ENCODE peak calls at places on chromosome 22, in nine cellular contexts. One of them, this sample, is unnamed.

GRCh38 chr22:19762315-19763140 is 1.9 kb downstream of the TBX1 start:
- DNase-seq in AG04450: no peak
- DNase-seq in epithelial cell of proximal tubule: no peak
- DNase-seq in fibroblast of lung: no peak
- DNase-seq in endothelial cell: no peak
- DNase-seq in H9: no peak
- DNase-seq in heart left ventricle: no peak
- DNase-seq in A673: no peak
- DNase-seq in Peyer's patch: no peak
- DNase-seq in this sample: peak

GRCh38 chr22:27123880-27124279 is 466.5 kb downstream of the MIAT start:
- DNase-seq in AG04450: no peak
- DNase-seq in epithelial cell of proximal tubule: no peak
- DNase-seq in fibroblast of lung: no peak
- DNase-seq in endothelial cell: no peak
- DNase-seq in H9: no peak
- DNase-seq in heart left ventricle: no peak
- DNase-seq in A673: no peak
- DNase-seq in Peyer's patch: no peak
- DNase-seq in this sample: no peak

GRCh38 chr22:39527481-39527961 is 5.0 kb downstream of the RPS19BP1 start:
- DNase-seq in AG04450: no peak
- DNase-seq in epithelial cell of proximal tubule: no peak
- DNase-seq in fibroblast of lung: no peak
- DNase-seq in endothelial cell: no peak
- DNase-seq in H9: peak
- DNase-seq in heart left ventricle: no peak
- DNase-seq in A673: no peak
- DNase-seq in Peyer's patch: peak
- DNase-seq in this sample: peak

GRCh38 chr22:19419464-19420178 is 11.9 kb downstream of the HIRA start:
- DNase-seq in AG04450: no peak
- DNase-seq in epithelial cell of proximal tubule: no peak
- DNase-seq in fibroblast of lung: no peak
- DNase-seq in endothelial cell: no peak
- DNase-seq in H9: no peak
- DNase-seq in heart left ventricle: no peak
- DNase-seq in A673: no peak
- DNase-seq in Peyer's patch: no peak
- DNase-seq in this sample: no peak

GRCh38 chr22:38696606-38697005 is 4.1 kb downstream of the JOSD1 start:
- DNase-seq in AG04450: no peak
- DNase-seq in epithelial cell of proximal tubule: no peak
- DNase-seq in fibroblast of lung: peak
- DNase-seq in endothelial cell: no peak
- DNase-seq in H9: no peak
- DNase-seq in heart left ventricle: no peak
- DNase-seq in A673: no peak
- DNase-seq in Peyer's patch: peak
- DNase-seq in this sample: peak

GRCh38 chr22:49724893-49725489 is 102.7 kb downstream of the BRD1 start:
- DNase-seq in AG04450: no peak
- DNase-seq in epithelial cell of proximal tubule: no peak
- DNase-seq in fibroblast of lung: peak
- DNase-seq in endothelial cell: peak
- DNase-seq in H9: peak
- DNase-seq in heart left ventricle: peak
- DNase-seq in A673: peak
- DNase-seq in Peyer's patch: peak
- DNase-seq in this sample: no peak

GRCh38 chr22:22242488-22242887 is 2.1 kb upstream of the VPREB1 start:
- DNase-seq in AG04450: no peak
- DNase-seq in epithelial cell of proximal tubule: no peak
- DNase-seq in fibroblast of lung: no peak
- DNase-seq in endothelial cell: no peak
- DNase-seq in H9: no peak
- DNase-seq in heart left ventricle: no peak
- DNase-seq in A673: no peak
- DNase-seq in Peyer's patch: no peak
- DNase-seq in this sample: no peak

GRCh38 chr22:30183861-30184278 is 62.7 kb downstream of the LIF start:
- DNase-seq in AG04450: no peak
- DNase-seq in epithelial cell of proximal tubule: no peak
- DNase-seq in fibroblast of lung: peak
- DNase-seq in endothelial cell: no peak
- DNase-seq in H9: no peak
- DNase-seq in heart left ventricle: no peak
- DNase-seq in A673: no peak
- DNase-seq in Peyer's patch: no peak
- DNase-seq in this sample: no peak

GRCh38 chr22:27513021-27513420 is 288.5 kb downstream of the MN1 start:
- DNase-seq in AG04450: no peak
- DNase-seq in epithelial cell of proximal tubule: no peak
- DNase-seq in fibroblast of lung: no peak
- DNase-seq in endothelial cell: no peak
- DNase-seq in H9: no peak
- DNase-seq in heart left ventricle: no peak
- DNase-seq in A673: no peak
- DNase-seq in Peyer's patch: no peak
- DNase-seq in this sample: peak

GRCh38 chr22:21068681-21069276 is 23.0 kb downstream of the LRRC74B start:
- DNase-seq in AG04450: no peak
- DNase-seq in epithelial cell of proximal tubule: no peak
- DNase-seq in fibroblast of lung: no peak
- DNase-seq in endothelial cell: no peak
- DNase-seq in H9: no peak
- DNase-seq in heart left ventricle: no peak
- DNase-seq in A673: no peak
- DNase-seq in Peyer's patch: peak
- DNase-seq in this sample: no peak

GRCh38 chr22:29121124-29121523 is 48.3 kb downstream of the KREMEN1 start:
- DNase-seq in AG04450: no peak
- DNase-seq in epithelial cell of proximal tubule: no peak
- DNase-seq in fibroblast of lung: no peak
- DNase-seq in endothelial cell: no peak
- DNase-seq in H9: no peak
- DNase-seq in heart left ventricle: no peak
- DNase-seq in A673: no peak
- DNase-seq in Peyer's patch: no peak
- DNase-seq in this sample: peak

GRCh38 chr22:36510966-36511881 is 4.4 kb upstream of the FOXRED2 start:
- DNase-seq in AG04450: peak
- DNase-seq in epithelial cell of proximal tubule: no peak
- DNase-seq in fibroblast of lung: peak
- DNase-seq in endothelial cell: peak
- DNase-seq in H9: peak
- DNase-seq in heart left ventricle: no peak
- DNase-seq in A673: peak
- DNase-seq in Peyer's patch: peak
- DNase-seq in this sample: peak

GRCh38 chr22:36323182-36323854 is 64.4 kb downstream of the MYH9 start:
- DNase-seq in AG04450: no peak
- DNase-seq in epithelial cell of proximal tubule: no peak
- DNase-seq in fibroblast of lung: peak
- DNase-seq in endothelial cell: no peak
- DNase-seq in H9: no peak
- DNase-seq in heart left ventricle: peak
- DNase-seq in A673: peak
- DNase-seq in Peyer's patch: peak
- DNase-seq in this sample: no peak

GRCh38 chr22:50699001-50699753 is 26.6 kb downstream of the SHANK3 start:
- DNase-seq in AG04450: no peak
- DNase-seq in epithelial cell of proximal tubule: no peak
- DNase-seq in fibroblast of lung: no peak
- DNase-seq in endothelial cell: no peak
- DNase-seq in H9: no peak
- DNase-seq in heart left ventricle: no peak
- DNase-seq in A673: no peak
- DNase-seq in Peyer's patch: no peak
- DNase-seq in this sample: no peak

GRCh38 chr22:44379817-44380560 is 67.2 kb upstream of the SHISAL1 start:
- DNase-seq in AG04450: no peak
- DNase-seq in epithelial cell of proximal tubule: no peak
- DNase-seq in fibroblast of lung: no peak
- DNase-seq in endothelial cell: no peak
- DNase-seq in H9: no peak
- DNase-seq in heart left ventricle: no peak
- DNase-seq in A673: no peak
- DNase-seq in Peyer's patch: no peak
- DNase-seq in this sample: no peak

GRCh38 chr22:39488563-39489083 is 13.5 kb upstream of the MIEF1 start:
- DNase-seq in AG04450: no peak
- DNase-seq in epithelial cell of proximal tubule: no peak
- DNase-seq in fibroblast of lung: no peak
- DNase-seq in endothelial cell: no peak
- DNase-seq in H9: no peak
- DNase-seq in heart left ventricle: no peak
- DNase-seq in A673: no peak
- DNase-seq in Peyer's patch: no peak
- DNase-seq in this sample: no peak

GRCh38 chr22:36197601-36198146 is 3.9 kb downstream of the APOL4 start:
- DNase-seq in AG04450: no peak
- DNase-seq in epithelial cell of proximal tubule: no peak
- DNase-seq in fibroblast of lung: no peak
- DNase-seq in endothelial cell: peak
- DNase-seq in H9: no peak
- DNase-seq in heart left ventricle: no peak
- DNase-seq in A673: no peak
- DNase-seq in Peyer's patch: no peak
- DNase-seq in this sample: no peak

DNA sequence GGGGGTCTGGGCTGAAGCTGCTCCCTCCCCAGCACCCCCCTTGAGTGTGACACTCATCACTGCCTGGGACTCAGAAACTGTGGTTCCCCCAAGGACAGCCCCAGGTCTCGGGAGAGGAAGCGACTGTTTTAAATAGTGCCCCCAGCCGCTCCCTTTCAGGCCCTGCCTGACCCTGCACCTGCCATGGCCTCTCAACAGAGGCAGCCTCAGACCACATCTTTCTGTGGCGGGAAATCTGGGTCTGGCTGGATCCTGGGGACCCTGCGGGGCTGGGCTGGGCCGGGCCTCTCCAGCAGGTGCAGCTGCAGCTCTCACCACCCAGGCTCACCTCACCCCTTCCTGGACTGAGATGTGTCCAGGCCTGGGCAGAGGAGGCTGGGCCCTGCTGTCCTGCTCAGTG is 3.7 kb upstream of the IGLL1 start:
- DNase-seq in AG04450: no peak
- DNase-seq in epithelial cell of proximal tubule: no peak
- DNase-seq in fibroblast of lung: no peak
- DNase-seq in endothelial cell: no peak
- DNase-seq in H9: no peak
- DNase-seq in heart left ventricle: no peak
- DNase-seq in A673: no peak
- DNase-seq in Peyer's patch: no peak
- DNase-seq in this sample: no peak
- TF ChIP-seq CTCF in AG04450: no peak
- TF ChIP-seq CTCF in epithelial cell of proximal tubule: no peak
- TF ChIP-seq CTCF in fibroblast of lung: no peak
- TF ChIP-seq CTCF in endothelial cell: no peak
- TF ChIP-seq CTCF in H9: no peak
- TF ChIP-seq CTCF in heart left ventricle: no peak
- TF ChIP-seq CTCF in A673: no peak
- TF ChIP-seq CTCF in Peyer's patch: no peak
- TF ChIP-seq CTCF in this sample: no peak

GRCh38 chr22:31243339-31244043 is 31.4 kb downstream of the LIMK2 start:
- DNase-seq in AG04450: no peak
- DNase-seq in epithelial cell of proximal tubule: no peak
- DNase-seq in fibroblast of lung: no peak
- DNase-seq in endothelial cell: no peak
- DNase-seq in H9: no peak
- DNase-seq in heart left ventricle: no peak
- DNase-seq in A673: no peak
- DNase-seq in Peyer's patch: no peak
- DNase-seq in this sample: peak
- TF ChIP-seq CTCF in AG04450: no peak
- TF ChIP-seq CTCF in epithelial cell of proximal tubule: no peak
- TF ChIP-seq CTCF in fibroblast of lung: no peak
- TF ChIP-seq CTCF in endothelial cell: no peak
- TF ChIP-seq CTCF in H9: no peak
- TF ChIP-seq CTCF in heart left ventricle: no peak
- TF ChIP-seq CTCF in A673: no peak
- TF ChIP-seq CTCF in Peyer's patch: no peak
- TF ChIP-seq CTCF in this sample: no peak

GRCh38 chr22:25764270-25765015 is 22.5 kb downstream of the MYO18B start:
- DNase-seq in AG04450: no peak
- DNase-seq in epithelial cell of proximal tubule: no peak
- DNase-seq in fibroblast of lung: no peak
- DNase-seq in endothelial cell: no peak
- DNase-seq in H9: peak
- DNase-seq in heart left ventricle: no peak
- DNase-seq in A673: no peak
- DNase-seq in Peyer's patch: no peak
- DNase-seq in this sample: no peak
- TF ChIP-seq CTCF in AG04450: no peak
- TF ChIP-seq CTCF in epithelial cell of proximal tubule: no peak
- TF ChIP-seq CTCF in fibroblast of lung: no peak
- TF ChIP-seq CTCF in endothelial cell: no peak
- TF ChIP-seq CTCF in H9: peak
- TF ChIP-seq CTCF in heart left ventricle: no peak
- TF ChIP-seq CTCF in A673: peak
- TF ChIP-seq CTCF in Peyer's patch: no peak
- TF ChIP-seq CTCF in this sample: peak

DNA sequence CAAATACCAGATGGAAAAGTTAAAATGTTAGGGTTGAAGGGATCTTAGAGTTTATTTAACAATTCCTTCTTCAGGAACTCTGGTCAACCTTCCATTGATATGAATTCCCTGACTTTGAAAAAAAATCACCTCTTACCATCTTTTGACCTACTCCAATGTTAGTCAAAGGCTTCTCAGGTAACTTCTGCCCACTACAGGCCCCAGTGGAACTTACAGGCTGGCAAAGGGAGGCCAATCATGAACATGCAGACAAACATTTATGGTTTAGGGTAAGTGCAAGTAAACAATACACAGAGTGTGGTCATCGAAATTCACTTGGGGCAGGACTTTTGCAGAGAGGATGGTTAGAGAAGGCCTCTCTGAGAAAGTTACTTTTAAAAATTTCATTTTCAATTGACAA is 45.1 kb downstream of the SYN3 start:
- DNase-seq in AG04450: no peak
- DNase-seq in epithelial cell of proximal tubule: no peak
- DNase-seq in fibroblast of lung: no peak
- DNase-seq in endothelial cell: no peak
- DNase-seq in H9: no peak
- DNase-seq in heart left ventricle: no peak
- DNase-seq in A673: no peak
- DNase-seq in Peyer's patch: no peak
- DNase-seq in this sample: no peak
- TF ChIP-seq CTCF in AG04450: no peak
- TF ChIP-seq CTCF in epithelial cell of proximal tubule: peak
- TF ChIP-seq CTCF in fibroblast of lung: no peak
- TF ChIP-seq CTCF in endothelial cell: no peak
- TF ChIP-seq CTCF in H9: peak
- TF ChIP-seq CTCF in heart left ventricle: no peak
- TF ChIP-seq CTCF in A673: peak
- TF ChIP-seq CTCF in Peyer's patch: no peak
- TF ChIP-seq CTCF in this sample: peak